ENCODE peak calls at places on chromosome 6, in six cellular contexts. F is GM12878, R is stomach, C is GM12891, M is HCT116, Q is spleen. B is an unnamed sample.

GRCh38 chr6:30635834-30636233 is 9.2 kb downstream of the ATAT1 start:
- DNase-seq in Q (no peak), R (no peak), F (no peak), C (no peak), M (no peak), B (no peak)

GRCh38 chr6:56659721-56660373 is 17.2 kb upstream of the DST start:
- DNase-seq in F (peak; percentile 64), Q (no peak), R (no peak), M (no peak), C (no peak), B (no peak)

GRCh38 chr6:138832182-138832581 is 36.3 kb downstream of the ECT2L start:
- DNase-seq in C (no peak), Q (no peak), F (no peak), M (no peak), R (no peak), B (no peak)

GRCh38 chr6:73079611-73079955 is 145.7 kb downstream of the KHDC1L start:
- DNase-seq in C (no peak), R (no peak), Q (no peak), M (no peak), F (no peak), B (no peak)

GRCh38 chr6:166779381-166779780 is 152.3 kb upstream of the RPS6KA2 start:
- DNase-seq in C (no peak), F (no peak), R (no peak), M (no peak), Q (no peak), B (no peak)

GRCh38 chr6:139644821-139645220 is 270.4 kb upstream of the CITED2 start:
- DNase-seq in M (no peak), R (no peak), C (no peak), F (no peak), Q (no peak), B (no peak)

GRCh38 chr6:124073021-124073420 is 269.4 kb downstream of the NKAIN2 start:
- DNase-seq in Q (no peak), M (no peak), F (no peak), R (no peak), C (no peak), B (no peak)

GRCh38 chr6:146901940-146902816 is 302.0 kb upstream of the STXBP5 start:
- DNase-seq in Q (no peak), R (no peak), M (no peak), C (no peak), F (no peak), B (no peak)

GRCh38 chr6:106715922-106716321 is 86.5 kb downstream of the QRSL1 start:
- DNase-seq in Q (no peak), R (no peak), C (no peak), M (no peak), F (no peak), B (no peak)

GRCh38 chr6:142878407-142878806 is 66.6 kb downstream of the HIVEP2 start:
- DNase-seq in C (no peak), Q (no peak), M (no peak), F (no peak), R (no peak), B (no peak)

GRCh38 chr6:89217308-89217999 is at the start of gene GABRR1:
- DNase-seq in F (no peak), R (no peak), M (no peak), C (no peak), Q (no peak), B (no peak)

GRCh38 chr6:42339991-42340401 is 111.7 kb downstream of the TRERF1 start:
- DNase-seq in M (no peak), F (peak; percentile 57), Q (no peak), C (peak; percentile 49), R (no peak), B (no peak)

GRCh38 chr6:36423101-36423824 is 19.4 kb downstream of the PXT1 start:
- DNase-seq in R (peak; percentile 99), Q (peak; percentile 99), M (peak; percentile 95), C (peak; percentile 93), F (peak; percentile 85), B (peak; percentile 99)
- TF ChIP-seq POLR2A in R (peak; percentile 59), Q (no peak), M (peak; percentile 63), C (peak; percentile 46), F (peak; percentile 80), B (peak; percentile 60)

GRCh38 chr6:79373246-79373645 is 138.8 kb upstream of the HMGN3 start:
- DNase-seq in M (no peak), Q (no peak), C (no peak), R (peak; percentile 53), F (no peak), B (no peak)

GRCh38 chr6:79374308-79374707 is 139.8 kb upstream of the HMGN3 start:
- DNase-seq in M (no peak), R (no peak), Q (no peak), C (no peak), F (no peak), B (no peak)

GRCh38 chr6:79372757-79373156 is 138.3 kb upstream of the HMGN3 start:
- DNase-seq in C (no peak), F (no peak), M (no peak), R (no peak), Q (no peak), B (no peak)

GRCh38 chr6:79375635-79376425 is 141.3 kb upstream of the HMGN3 start:
- DNase-seq in F (no peak), R (no peak), Q (no peak), M (no peak), C (no peak), B (no peak)

DNA sequence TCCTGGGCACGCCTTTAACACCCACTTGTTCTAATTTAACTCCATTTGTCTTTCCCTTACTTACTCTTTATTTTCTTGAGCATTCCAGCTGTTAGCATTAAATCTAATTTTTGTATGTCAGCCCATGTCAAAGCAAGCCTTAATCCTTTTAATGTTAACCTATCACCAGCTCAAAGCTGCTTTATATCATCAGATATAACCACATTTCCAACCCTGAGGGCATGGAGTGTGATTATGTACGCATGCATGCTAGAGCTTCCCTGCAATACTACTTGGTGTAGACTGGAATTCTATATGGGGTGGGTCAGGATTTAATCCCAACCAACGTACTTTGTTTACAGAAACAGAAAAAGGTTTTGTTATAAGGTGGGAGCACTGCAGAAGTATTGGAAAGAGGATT is 139.4 kb upstream of the HMGN3 start:
- DNase-seq in C (no peak), R (no peak), M (no peak), F (no peak), Q (no peak), B (no peak)
- TF ChIP-seq POLR2AphosphoS5 in C (no peak), R (no peak), M (no peak), F (no peak), Q (no peak), B (no peak)

DNA sequence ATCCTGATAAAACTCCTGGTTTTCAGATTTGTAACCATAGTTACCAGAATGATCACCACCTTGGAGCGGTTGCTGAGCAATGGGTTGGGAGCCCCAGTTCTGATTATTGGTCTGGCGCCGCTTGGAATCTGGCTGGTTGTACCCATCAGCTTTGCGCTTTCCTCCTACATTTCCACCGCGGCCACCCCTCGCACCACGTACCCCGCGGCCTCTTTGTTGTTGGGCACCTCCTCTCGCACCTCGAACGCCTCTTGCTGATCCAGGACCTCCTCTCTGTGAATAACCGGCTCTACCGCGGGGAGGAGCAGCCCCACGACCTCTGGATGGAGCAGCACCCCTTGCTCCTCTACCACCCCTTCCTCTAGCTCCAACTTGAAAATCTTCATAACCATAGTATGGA is 21.1 kb upstream of the SNX14 start:
- DNase-seq in M (no peak), C (no peak), Q (no peak), F (no peak), R (no peak), B (no peak)
- TF ChIP-seq POLR2A in M (no peak), C (no peak), Q (no peak), F (peak; percentile 46), R (no peak), B (no peak)

GRCh38 chr6:127118505-127119360 is at the start of gene RSPO3:
- DNase-seq in F (no peak), C (peak; percentile 17), M (no peak), R (peak; percentile 25), Q (peak; percentile 69), B (peak; percentile 11)

GRCh38 chr6:127120109-127120786 is 1.8 kb downstream of the RSPO3 start:
- DNase-seq in M (no peak), C (no peak), Q (no peak), R (no peak), F (no peak), B (no peak)

GRCh38 chr6:127121637-127121960 is 3.1 kb downstream of the RSPO3 start:
- DNase-seq in F (no peak), C (no peak), Q (no peak), R (no peak), M (no peak), B (no peak)

GRCh38 chr6:127119361-127120108 is 1.1 kb downstream of the RSPO3 start:
- DNase-seq in Q (peak; percentile 74), R (peak; percentile 25), M (no peak), F (no peak), C (peak; percentile 31), B (no peak)

GRCh38 chr6:127120787-127121636 is 2.5 kb downstream of the RSPO3 start:
- DNase-seq in R (peak; percentile 68), C (peak; percentile 59), Q (peak; percentile 83), M (peak; percentile 63), F (peak; percentile 24), B (peak; percentile 68)
- TF ChIP-seq POLR2AphosphoS5 in R (peak; percentile 41), C (no peak), Q (no peak), M (no peak), F (no peak), B (no peak)

GRCh38 chr6:163941471-163941980 is 527.0 kb downstream of the QKI start:
- DNase-seq in R (no peak), Q (peak; percentile 56), M (no peak), F (no peak), C (no peak), B (no peak)

GRCh38 chr6:163943647-163944395 is 529.3 kb downstream of the QKI start:
- DNase-seq in Q (peak; percentile 60), C (no peak), M (no peak), R (no peak), F (no peak), B (no peak)

GRCh38 chr6:163944897-163945296 is 530.4 kb downstream of the QKI start:
- DNase-seq in C (no peak), Q (peak; percentile 66), R (no peak), F (no peak), M (no peak), B (no peak)

GRCh38 chr6:163940705-163941470 is 526.4 kb downstream of the QKI start:
- DNase-seq in M (no peak), R (no peak), Q (no peak), C (no peak), F (no peak), B (no peak)

DNA sequence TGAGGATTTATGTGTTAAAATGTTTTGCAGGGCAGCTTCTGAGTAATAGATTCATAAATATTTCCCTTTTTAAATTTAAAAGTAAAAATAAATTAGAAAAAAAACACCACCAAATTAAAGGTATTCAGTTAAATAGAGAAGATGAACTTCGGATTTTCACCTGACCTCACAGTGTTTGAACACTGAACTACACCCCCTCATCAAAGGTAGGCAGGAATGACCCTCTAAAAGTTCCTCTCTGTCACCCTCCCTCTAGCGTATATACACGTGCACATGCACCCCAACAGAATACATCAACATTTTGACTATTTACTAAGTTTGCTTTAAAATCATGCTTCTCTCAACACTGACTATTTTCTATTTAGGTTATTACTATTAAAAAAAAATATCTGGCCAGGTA is 528.3 kb downstream of the QKI start:
- DNase-seq in C (no peak), F (no peak), M (no peak), Q (no peak), R (no peak), B (no peak)
- TF ChIP-seq POLR2A in C (no peak), F (no peak), M (no peak), Q (no peak), R (no peak), B (no peak)

B was measured in transverse colon.